ENCODE peak calls at places on chromosomes 11 and 22, in four cellular contexts. A is fibroblast of the aortic adventitia, I is IMR-90, S is ascending aorta. W is an unnamed sample.

GRCh38 chr11:3984896-3985295 is 109.7 kb upstream of the RRM1 start:
- DNase-seq in I (peak), A (no peak), S (no peak), W (peak)

GRCh38 chr22:22710719-22711531 is 66.5 kb downstream of the GGTLC2 start:
- DNase-seq in I (peak), A (peak), S (no peak), W (peak)

GRCh38 chr22:50723991-50724390 is 14.0 kb upstream of the ACR start:
- DNase-seq in S (no peak), I (peak), A (no peak), W (no peak)

GRCh38 chr11:63490551-63491239 is at the start of gene PLAAT5:
- DNase-seq in A (peak), S (no peak), I (no peak), W (peak)

GRCh38 chr22:50236731-50237409 is 8.0 kb downstream of the TUBGCP6 start:
- DNase-seq in S (no peak), A (peak), I (peak), W (peak)

GRCh38 chr11:107688322-107688918 is 23.4 kb downstream of the SLN start:
- DNase-seq in I (no peak), A (peak), S (no peak), W (no peak)

GRCh38 chr11:130644187-130644586 is 195.7 kb downstream of the ADAMTS15 start:
- DNase-seq in I (no peak), S (no peak), A (peak), W (no peak)

GRCh38 chr11:130369141-130369691 is 54.5 kb upstream of the ZBTB44 start:
- DNase-seq in A (no peak), I (no peak), S (no peak), W (no peak)

GRCh38 chr22:25364281-25364680 is 144.8 kb downstream of the CRYBB2 start:
- DNase-seq in S (no peak), I (no peak), A (no peak), W (no peak)

GRCh38 chr11:70073881-70074371 is 4.2 kb upstream of the ANO1 start:
- DNase-seq in I (peak), A (peak), S (no peak), W (no peak)

GRCh38 chr11:67310246-67311050 is 7.1 kb downstream of the SSH3 start:
- DNase-seq in S (no peak), A (no peak), I (no peak), W (no peak)

GRCh38 chr11:126405906-126406305 is 50.4 kb downstream of the ST3GAL4 start:
- DNase-seq in I (no peak), S (no peak), A (no peak), W (no peak)

GRCh38 chr11:71305041-71305440 is 52.7 kb upstream of the SHANK2 start:
- DNase-seq in I (no peak), A (no peak), S (no peak), W (no peak)

GRCh38 chr22:44020981-44021380 is 3.1 kb upstream of the PARVB start:
- DNase-seq in A (no peak), S (no peak), I (peak), W (no peak)

GRCh38 chr11:6365659-6366058 is 24.6 kb upstream of the SMPD1 start:
- DNase-seq in S (no peak), A (no peak), I (no peak), W (no peak)

GRCh38 chr11:45233121-45233803 is 52.9 kb downstream of the SYT13 start:
- DNase-seq in A (peak), I (peak), S (no peak), W (peak)

GRCh38 chr11:45756384-45757010 is 48.5 kb upstream of the SLC35C1 start:
- DNase-seq in S (no peak), I (no peak), A (no peak), W (no peak)

GRCh38 chr11:3959015-3959917 is 103.8 kb downstream of the STIM1 start:
- DNase-seq in A (peak), S (no peak), I (peak), W (peak)

GRCh38 chr11:118958577-118958976 is 2.5 kb downstream of the UPK2 start:
- DNase-seq in A (no peak), I (no peak), S (no peak), W (no peak)

GRCh38 chr11:119683783-119684182 is 45.2 kb downstream of the NECTIN1 start:
- DNase-seq in A (no peak), I (no peak), S (no peak), W (no peak)

GRCh38 chr22:20798974-20799373 is 25.1 kb downstream of the SERPIND1 start:
- DNase-seq in A (no peak), S (no peak), I (no peak), W (no peak)

GRCh38 chr11:67646535-67647336 is 3.8 kb downstream of the ACY3 start:
- DNase-seq in S (no peak), A (no peak), I (no peak), W (no peak)

GRCh38 chr22:39110631-39111561 is 13.9 kb downstream of the APOBEC3H start:
- DNase-seq in I (no peak), A (no peak), S (no peak), W (no peak)

GRCh38 chr11:120132645-120133185 is 5.2 kb downstream of the TRIM29 start:
- DNase-seq in I (no peak), S (no peak), A (no peak), W (no peak)

GRCh38 chr22:35802885-35803284 is 85.2 kb downstream of the APOL5 start:
- DNase-seq in A (no peak), I (no peak), S (no peak), W (no peak)

GRCh38 chr22:46070722-46071450 is 79.4 kb upstream of the PPARA start:
- DNase-seq in S (peak), A (peak), I (peak), W (peak)

GRCh38 chr11:129348813-129349212 is 26.8 kb upstream of the BARX2 start:
- DNase-seq in A (no peak), S (no peak), I (no peak), W (no peak)

GRCh38 chr11:119356349-119357031 is 10.0 kb upstream of the MFRP start:
- DNase-seq in A (peak), S (no peak), I (peak), W (peak)

GRCh38 chr11:65392899-65393298 is 6.5 kb downstream of the FRMD8 start:
- DNase-seq in A (no peak), S (no peak), I (no peak), W (no peak)
- TF ChIP-seq CTCF in A (no peak), S (no peak), I (no peak), W (no peak)

GRCh38 chr22:19149047-19149883 is 827 bp downstream of the GSC2 start:
- DNase-seq in A (no peak), I (no peak), S (no peak), W (no peak)
- H3K4me3 ChIP-seq in A (no peak), I (no peak), S (peak), W (no peak)

GRCh38 chr11:12961615-12962014 is 47.5 kb upstream of the RASSF10 start:
- DNase-seq in A (peak), I (peak), S (no peak), W (peak)
- TF ChIP-seq CTCF in A (peak), I (peak), S (no peak), W (peak)

GRCh38 chr11:19242184-19242932 is 1.6 kb upstream of the E2F8 start:
- DNase-seq in S (no peak), I (no peak), A (no peak), W (peak)
- H3K4me3 ChIP-seq in S (peak), I (peak), A (peak), W (peak)

DNA sequence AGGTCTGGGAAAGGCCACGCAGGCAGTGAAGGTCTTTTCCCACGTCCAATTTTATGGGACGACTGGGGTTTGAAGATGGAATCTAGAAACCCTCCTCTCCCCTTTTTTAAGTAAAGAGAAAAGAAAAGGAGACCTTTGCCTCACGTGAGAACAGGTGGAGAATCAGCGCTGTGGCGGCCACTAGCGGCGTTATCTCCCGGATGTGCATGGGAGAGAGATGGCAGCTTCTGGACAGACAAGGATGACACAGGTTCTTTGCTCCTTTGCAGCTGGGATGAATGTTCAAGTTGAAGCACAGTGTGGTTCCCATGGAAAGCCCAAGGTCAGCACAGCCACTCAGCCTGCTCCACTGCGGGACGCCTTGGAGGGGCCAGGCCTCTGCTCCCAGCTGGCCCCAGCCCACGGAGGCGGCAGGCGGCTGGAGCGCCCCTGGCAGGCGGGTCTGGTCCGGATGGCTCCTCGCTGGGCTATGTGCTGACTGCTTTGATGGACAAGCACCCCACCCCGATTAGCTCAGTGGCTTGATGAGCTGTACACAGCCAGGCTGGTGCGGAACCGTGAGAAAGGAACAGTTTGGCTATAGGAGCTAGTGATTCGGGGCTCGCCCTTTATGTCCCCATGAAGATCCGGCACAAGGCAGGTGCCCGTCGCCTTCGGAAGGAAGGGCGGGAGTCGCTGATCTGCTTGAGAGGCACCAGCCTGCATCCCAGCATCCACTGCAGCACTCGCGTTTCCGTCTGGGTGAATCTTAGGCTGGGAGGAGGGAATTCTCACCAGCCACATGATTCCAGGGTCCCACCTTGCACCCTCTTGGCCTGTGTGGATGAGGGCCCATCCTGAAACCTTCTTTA is 14.5 kb upstream of the BID start:
- DNase-seq in S (no peak), I (no peak), A (no peak), W (no peak)
- TF ChIP-seq CTCF in S (no peak), I (no peak), A (no peak), W (peak)

W was measured in choroid plexus epithelial cell.